ENCODE peak calls at places on chromosomes 6 and 20, in nine cellular contexts. L is breast epithelium; V is heart left ventricle; F is CD4-positive, CD25-positive, alpha-beta regulatory T cell; O is IMR-90; H is MM.1S; Z is CD8-positive, alpha-beta memory T cell; D is body of pancreas; I is PC-3. M is an unnamed sample.
A peak's percentile ranks its signal among the peaks of the same experiment; 100 is the strongest.

GRCh38 chr6:17640477-17640917 is 40.4 kb downstream of the FAM8A1 start:
- DNase-seq in O (peak; percentile 35), L (no peak), H (no peak), F (no peak), D (no peak), Z (no peak), I (no peak), V (no peak), M (no peak)

GRCh38 chr6:10412165-10412947 is 2.5 kb downstream of the TFAP2A start:
- DNase-seq in O (peak; percentile 75), D (no peak), V (peak; percentile 71), Z (peak; percentile 18), I (peak; percentile 84), L (peak; percentile 84), H (peak; percentile 75), F (peak; percentile 44), M (no peak)

GRCh38 chr20:64160118-64160517 is 4.1 kb upstream of the MYT1 start:
- DNase-seq in F (no peak), D (no peak), I (no peak), V (no peak), L (no peak), Z (no peak), O (no peak), H (no peak), M (no peak)

GRCh38 chr20:35264755-35265154 is 13.2 kb downstream of the MMP24OS start:
- DNase-seq in H (no peak), F (no peak), V (no peak), I (peak; percentile 47), Z (no peak), O (peak; percentile 22), L (peak; percentile 44), D (no peak), M (no peak)

GRCh38 chr6:164108869-164109769 is 694.6 kb downstream of the QKI start:
- DNase-seq in O (no peak), Z (no peak), V (peak; percentile 91), H (no peak), L (peak; percentile 81), D (no peak), F (no peak), I (peak; percentile 78), M (no peak)

GRCh38 chr6:135438907-135439535 is 58.5 kb downstream of the AHI1 start:
- DNase-seq in L (no peak), I (peak; percentile 74), F (peak; percentile 21), Z (no peak), O (peak; percentile 58), H (peak; percentile 62), D (no peak), V (no peak), M (no peak)

GRCh38 chr6:18025591-18025990 is 38.2 kb upstream of the KIF13A start:
- DNase-seq in V (no peak), O (peak; percentile 32), F (no peak), Z (no peak), H (no peak), I (no peak), L (no peak), D (no peak), M (no peak)

GRCh38 chr6:104921896-104922295 is 35.0 kb upstream of the LIN28B start:
- DNase-seq in L (no peak), D (no peak), Z (no peak), H (no peak), O (no peak), I (no peak), F (no peak), V (no peak), M (no peak)

GRCh38 chr6:97195117-97195516 is 87.9 kb downstream of the MMS22L start:
- DNase-seq in O (peak; percentile 24), Z (no peak), V (no peak), F (no peak), D (no peak), L (no peak), H (no peak), I (no peak), M (no peak)

GRCh38 chr6:34674268-34674639 is 22.3 kb downstream of the ILRUN start:
- DNase-seq in I (no peak), V (no peak), F (no peak), H (no peak), O (no peak), L (no peak), D (no peak), Z (no peak), M (no peak)
- H3K4me1 ChIP-seq in I (peaks cover 9% of the 10 kb centered on the region), V (peaks cover 31% of the 10 kb centered on the region), F (peaks cover 63% of the 10 kb centered on the region), H (peaks cover 42% of the 10 kb centered on the region), O (peaks cover 18% of the 10 kb centered on the region), L (no peaks in the 10 kb centered on the region), D (peaks cover 39% of the 10 kb centered on the region), Z (peaks cover 63% of the 10 kb centered on the region), M (peaks cover 9% of the 10 kb centered on the region)

DNA sequence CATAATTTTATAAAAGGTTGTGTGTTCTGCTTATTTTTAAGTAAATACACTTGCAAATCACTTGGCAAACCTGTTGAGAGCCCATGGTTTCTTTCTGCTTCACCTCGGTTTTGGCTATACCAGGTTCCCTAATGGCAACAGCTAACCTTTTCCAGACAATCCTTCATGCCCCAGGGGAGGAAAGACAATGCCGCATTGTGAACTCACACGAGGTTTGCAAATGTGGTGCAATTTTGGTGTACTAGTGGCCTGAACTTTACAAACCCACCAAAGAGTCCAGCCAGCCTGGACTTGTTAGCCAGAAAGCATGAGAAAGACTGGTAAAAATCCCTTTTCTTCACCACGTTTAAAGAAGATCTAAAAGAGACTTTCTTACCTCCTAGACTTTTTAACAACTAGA is 84.8 kb upstream of the SOX4 start:
- DNase-seq in Z (no peak), D (no peak), I (no peak), F (no peak), O (no peak), H (no peak), L (peak; percentile 89), V (no peak), M (no peak)
- H3K4me1 ChIP-seq in Z (no peaks in the 10 kb centered on the region), D (no peaks in the 10 kb centered on the region), I (peaks cover 4% of the 10 kb centered on the region), F (no peaks in the 10 kb centered on the region), O (no peaks in the 10 kb centered on the region), H (no peaks in the 10 kb centered on the region), L (no peaks in the 10 kb centered on the region), V (no peaks in the 10 kb centered on the region), M (no peaks in the 10 kb centered on the region)

GRCh38 chr6:73107016-73107415 is 118.3 kb downstream of the KHDC1L start:
- DNase-seq in H (no peak), Z (no peak), L (no peak), I (no peak), V (no peak), O (no peak), D (no peak), F (no peak), M (no peak)

GRCh38 chr6:73108949-73109348 is 116.3 kb downstream of the KHDC1L start:
- DNase-seq in L (no peak), O (no peak), V (no peak), Z (no peak), D (no peak), F (no peak), I (no peak), H (no peak), M (no peak)

GRCh38 chr6:73109659-73110058 is 115.6 kb downstream of the KHDC1L start:
- DNase-seq in I (no peak), V (no peak), L (no peak), Z (no peak), F (no peak), O (no peak), H (no peak), D (no peak), M (no peak)
- H3K4me1 ChIP-seq in I (peaks cover 4% of the 10 kb centered on the region), V (no peaks in the 10 kb centered on the region), L (no peaks in the 10 kb centered on the region), Z (no peaks in the 10 kb centered on the region), F (no peaks in the 10 kb centered on the region), O (no peaks in the 10 kb centered on the region), H (no peaks in the 10 kb centered on the region), D (no peaks in the 10 kb centered on the region), M (no peaks in the 10 kb centered on the region)

GRCh38 chr6:15410126-15410391 is 164.2 kb downstream of the JARID2 start:
- DNase-seq in V (no peak), H (no peak), Z (no peak), L (no peak), D (no peak), F (no peak), I (no peak), O (no peak), M (no peak)

GRCh38 chr6:15410752-15411151 is 164.9 kb downstream of the JARID2 start:
- DNase-seq in O (no peak), Z (no peak), D (no peak), H (no peak), V (no peak), F (no peak), I (no peak), L (no peak), M (no peak)

GRCh38 chr6:15408008-15408407 is 162.1 kb downstream of the JARID2 start:
- DNase-seq in Z (no peak), I (no peak), D (no peak), O (no peak), V (no peak), H (no peak), F (no peak), L (no peak), M (no peak)

GRCh38 chr6:15409301-15410125 is 163.6 kb downstream of the JARID2 start:
- DNase-seq in F (no peak), D (no peak), H (no peak), Z (no peak), V (no peak), L (no peak), I (no peak), O (no peak), M (no peak)

GRCh38 chr6:15408758-15409157 is 162.9 kb downstream of the JARID2 start:
- DNase-seq in O (no peak), F (no peak), D (no peak), Z (no peak), I (no peak), L (no peak), H (no peak), V (no peak), M (no peak)
- H3K4me1 ChIP-seq in O (peaks cover 10% of the 10 kb centered on the region), F (peaks cover 25% of the 10 kb centered on the region), D (peaks cover 12% of the 10 kb centered on the region), Z (peaks cover 54% of the 10 kb centered on the region), I (peaks cover 11% of the 10 kb centered on the region), L (no peaks in the 10 kb centered on the region), H (peaks cover 17% of the 10 kb centered on the region), V (peaks cover 36% of the 10 kb centered on the region), M (no peaks in the 10 kb centered on the region)

GRCh38 chr6:24968711-24969110 is 33.0 kb upstream of the RIPOR2 start:
- DNase-seq in H (no peak), I (no peak), L (no peak), V (no peak), Z (no peak), O (no peak), D (no peak), F (no peak), M (no peak)

GRCh38 chr6:24960991-24961475 is 25.3 kb upstream of the RIPOR2 start:
- DNase-seq in V (no peak), D (no peak), H (no peak), L (no peak), I (peak; percentile 55), O (no peak), F (peak; percentile 37), Z (no peak), M (no peak)

GRCh38 chr6:24959333-24959732 is 23.6 kb upstream of the RIPOR2 start:
- DNase-seq in Z (no peak), H (no peak), L (no peak), F (no peak), V (no peak), D (no peak), O (no peak), I (no peak), M (no peak)

GRCh38 chr6:24961852-24962251 is 26.1 kb upstream of the RIPOR2 start:
- DNase-seq in I (no peak), H (no peak), F (no peak), D (no peak), L (no peak), O (no peak), V (no peak), Z (no peak), M (no peak)

GRCh38 chr6:24963887-24964570 is 28.3 kb upstream of the RIPOR2 start:
- DNase-seq in O (no peak), L (no peak), V (no peak), I (no peak), H (no peak), F (no peak), Z (no peak), D (no peak), M (peak; percentile 28)
- H3K4me1 ChIP-seq in O (no peaks in the 10 kb centered on the region), L (no peaks in the 10 kb centered on the region), V (no peaks in the 10 kb centered on the region), I (peaks cover 10% of the 10 kb centered on the region), H (no peaks in the 10 kb centered on the region), F (peaks cover 52% of the 10 kb centered on the region), Z (peaks cover 77% of the 10 kb centered on the region), D (no peaks in the 10 kb centered on the region), M (no peaks in the 10 kb centered on the region)

M was measured in colonic mucosa.